ENCODE peak calls at places on chromosome 15, in six cellular contexts. O is CD8-positive, alpha-beta T cell; X is AG09319; N is RWPE1; L is endothelial cell; V is MM.1S. A is an unnamed sample.

GRCh38 chr15:69576035-69576526 is 123.5 kb downstream of the RPLP1 start:
- DNase-seq in X (no peak), V (peak), O (peak), N (peak), L (peak), A (peak)

GRCh38 chr15:57025264-57025939 is 107.0 kb downstream of the TCF12 start:
- DNase-seq in V (no peak), L (no peak), X (peak), N (peak), O (no peak), A (no peak)

GRCh38 chr15:43329960-43330779 is at the start of gene LCMT2:
- DNase-seq in L (peak), N (peak), V (peak), X (peak), O (peak), A (peak)

GRCh38 chr15:63892794-63893441 is 59.2 kb upstream of the HERC1 start:
- DNase-seq in O (peak), V (no peak), N (no peak), L (no peak), X (no peak), A (no peak)

GRCh38 chr15:66947471-66947870 is 117.9 kb upstream of the SMAD3 start:
- DNase-seq in L (no peak), V (no peak), O (no peak), N (no peak), X (no peak), A (no peak)

GRCh38 chr15:99476413-99477222 is 89.2 kb upstream of the MEF2A start:
- DNase-seq in N (peak), V (no peak), O (peak), L (no peak), X (peak), A (peak)

GRCh38 chr15:85329561-85330421 is 50.6 kb upstream of the AKAP13 start:
- DNase-seq in L (no peak), X (no peak), N (no peak), V (peak), O (no peak), A (no peak)

GRCh38 chr15:64337761-64338160 is 18.2 kb downstream of the CSNK1G1 start:
- DNase-seq in X (no peak), N (no peak), O (no peak), V (no peak), L (no peak), A (no peak)

GRCh38 chr15:77024273-77025065 is 29.5 kb downstream of the PSTPIP1 start:
- DNase-seq in L (peak), O (peak), N (peak), X (peak), V (peak), A (peak)

GRCh38 chr15:59410448-59410896 is 27.5 kb upstream of the FAM81A start:
- DNase-seq in L (no peak), N (no peak), O (no peak), V (no peak), X (no peak), A (peak)

GRCh38 chr15:100834731-100835130 is 44.9 kb upstream of the ALDH1A3 start:
- DNase-seq in V (no peak), L (no peak), X (no peak), O (no peak), N (no peak), A (no peak)

GRCh38 chr15:68627476-68627875 is 48.7 kb downstream of the CORO2B start:
- DNase-seq in O (no peak), N (no peak), L (no peak), X (no peak), V (no peak), A (no peak)

GRCh38 chr15:92915766-92916435 is 15.8 kb downstream of the CHD2 start:
- DNase-seq in O (no peak), N (no peak), X (no peak), V (no peak), L (no peak), A (no peak)

GRCh38 chr15:77617507-77618285 is 15.0 kb downstream of the LINGO1 start:
- DNase-seq in V (no peak), O (no peak), N (no peak), X (no peak), L (peak), A (peak)

GRCh38 chr15:38362355-38362754 is 91.6 kb upstream of the FAM98B start:
- DNase-seq in O (no peak), X (no peak), L (no peak), N (no peak), V (no peak), A (no peak)

GRCh38 chr15:63918317-63918672 is 84.5 kb upstream of the HERC1 start:
- DNase-seq in X (no peak), O (no peak), V (no peak), N (no peak), L (no peak), A (no peak)

GRCh38 chr15:100973351-100974034 is 54.3 kb downstream of the LRRK1 start:
- DNase-seq in X (no peak), O (no peak), L (peak), V (no peak), N (no peak), A (no peak)

GRCh38 chr15:101570238-101570637 is 80.7 kb upstream of the PCSK6 start:
- DNase-seq in O (no peak), V (no peak), X (no peak), L (no peak), N (peak), A (no peak)

GRCh38 chr15:63035977-63036376 is 6.6 kb upstream of the TPM1 start:
- DNase-seq in N (no peak), L (no peak), V (no peak), O (no peak), X (no peak), A (no peak)

GRCh38 chr15:98856540-98856907 is 151.1 kb downstream of the PGPEP1L start:
- DNase-seq in V (no peak), N (no peak), L (no peak), X (peak), O (no peak), A (no peak)

GRCh38 chr15:63860161-63860954 is 26.6 kb upstream of the HERC1 start:
- DNase-seq in X (no peak), L (no peak), N (no peak), V (peak), O (peak), A (no peak)

GRCh38 chr15:90883971-90884718 is at the start of gene FES:
- DNase-seq in L (peak), V (no peak), O (no peak), N (no peak), X (no peak), A (no peak)

GRCh38 chr15:58227706-58228543 is 89.7 kb downstream of the AQP9 start:
- DNase-seq in V (peak), X (peak), L (peak), O (peak), N (peak), A (peak)

GRCh38 chr15:65832549-65833364 is 36.5 kb upstream of the RAB11A start:
- DNase-seq in V (peak), L (peak), O (peak), N (peak), X (peak), A (peak)
- TF ChIP-seq CTCF in V (no peak), L (no peak), O (no peak), N (peak), X (peak), A (no peak)

DNA sequence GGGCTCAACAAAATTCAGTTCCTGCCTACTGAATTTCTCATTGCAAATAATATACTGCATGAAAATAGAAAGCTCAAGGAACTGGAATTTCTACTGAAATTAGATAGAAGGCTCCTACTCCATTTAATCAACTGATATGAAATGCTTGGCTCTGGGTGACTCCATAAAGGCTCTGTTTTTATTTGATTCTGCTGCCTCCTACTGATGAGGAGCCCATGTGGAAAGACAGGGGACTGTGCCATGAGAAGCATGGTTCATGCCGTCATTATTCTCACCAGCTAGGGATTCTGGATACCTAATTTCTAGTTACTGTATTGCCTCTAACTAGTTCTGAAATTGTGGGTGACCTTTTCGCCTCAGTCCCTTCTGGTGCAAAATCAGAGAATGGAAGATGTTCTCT is 366.2 kb upstream of the DPH6 start:
- DNase-seq in N (no peak), V (no peak), O (no peak), L (no peak), X (no peak), A (no peak)
- TF ChIP-seq CTCF in N (no peak), V (no peak), O (no peak), L (no peak), X (peak), A (no peak)

GRCh38 chr15:74808840-74809229 is 3.8 kb upstream of the LMAN1L start:
- DNase-seq in X (no peak), V (no peak), O (no peak), N (no peak), L (no peak), A (no peak)
- TF ChIP-seq CTCF in X (no peak), V (peak), O (no peak), N (no peak), L (no peak), A (no peak)

DNA sequence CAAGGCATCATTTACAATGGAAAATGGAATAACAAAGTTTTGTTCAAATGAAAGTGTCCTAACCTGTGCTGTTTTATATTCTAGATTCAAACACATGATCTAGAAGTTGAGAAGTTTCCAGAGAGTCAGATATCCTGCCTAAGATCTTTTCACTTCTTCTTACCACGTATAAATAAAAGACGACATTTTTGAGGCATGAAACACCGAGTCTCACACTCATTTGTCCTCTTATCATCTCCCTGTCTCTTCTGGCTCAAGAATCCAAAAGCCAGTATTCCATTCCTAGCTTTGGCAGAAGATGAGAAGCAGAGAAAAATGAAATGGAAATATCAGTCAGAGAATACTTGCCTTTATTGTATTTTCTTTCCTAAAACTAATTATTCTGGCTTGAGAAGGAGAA is 738.6 kb upstream of the NR2F2 start:
- DNase-seq in L (no peak), N (no peak), X (no peak), O (no peak), V (no peak), A (no peak)
- TF ChIP-seq CTCF in L (no peak), N (no peak), X (no peak), O (no peak), V (no peak), A (no peak)

DNA sequence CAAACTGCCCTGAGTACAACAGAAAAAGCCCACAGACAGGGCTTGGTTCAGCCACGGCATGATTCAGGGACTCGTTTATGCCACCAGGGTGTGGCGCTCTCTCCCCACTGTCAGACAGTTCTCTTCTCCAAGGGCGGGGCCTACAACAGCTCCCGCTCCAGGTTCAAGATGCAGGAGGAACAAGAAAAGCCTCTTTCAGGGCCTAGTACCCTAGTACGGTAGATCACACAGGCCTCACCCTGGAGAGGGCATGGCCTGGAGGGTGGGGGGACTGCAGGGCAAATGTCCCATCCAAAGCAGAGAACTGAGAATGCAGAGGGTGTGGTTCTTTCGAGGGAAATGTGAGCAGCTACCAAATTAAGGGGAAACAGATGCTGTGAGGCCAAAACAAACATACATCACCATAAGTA is 12.0 kb downstream of the MESD start:
- DNase-seq in X (no peak), L (peak), V (peak), N (no peak), O (peak), A (peak)
- TF ChIP-seq CTCF in X (peak), L (peak), V (peak), N (no peak), O (peak), A (peak)

GRCh38 chr15:50181206-50181982 is 602 bp upstream of the SLC27A2 start:
- DNase-seq in V (no peak), N (no peak), O (no peak), X (no peak), L (no peak), A (no peak)

GRCh38 chr15:50182233-50183013 is 427 bp downstream of the SLC27A2 start:
- DNase-seq in X (no peak), O (peak), N (peak), V (peak), L (peak), A (peak)

GRCh38 chr15:50183112-50183794 is 1.3 kb downstream of the SLC27A2 start:
- DNase-seq in N (no peak), O (no peak), V (peak), L (no peak), X (no peak), A (no peak)

GRCh38 chr15:50180578-50180977 is 1.4 kb upstream of the SLC27A2 start:
- DNase-seq in N (no peak), L (no peak), X (no peak), V (no peak), O (no peak), A (no peak)

GRCh38 chr15:50181983-50182232 is at the start of gene SLC27A2:
- DNase-seq in O (no peak), V (no peak), L (no peak), X (no peak), N (no peak), A (peak)
- TF ChIP-seq CTCF in O (peak), V (peak), L (peak), X (peak), N (peak), A (no peak)